ENCODE peak calls at places on chromosomes 2 and 18, in nine cellular contexts. One of them, this sample, is unnamed.

GRCh38 chr2:147714582-147714981 is 130.2 kb upstream of the ACVR2A start:
- DNase-seq in astrocyte of the spinal cord: no peak
- DNase-seq in spleen: no peak
- DNase-seq in cardiac fibroblast: no peak
- DNase-seq in cardiac muscle cell: no peak
- DNase-seq in A549: no peak
- DNase-seq in IMR-90: no peak
- DNase-seq in dorsolateral prefrontal cortex: no peak
- DNase-seq in tibial artery: no peak
- DNase-seq in this sample: no peak

GRCh38 chr18:47317824-47318508 is 66.5 kb upstream of the SKOR2 start:
- DNase-seq in astrocyte of the spinal cord: no peak
- DNase-seq in spleen: no peak
- DNase-seq in cardiac fibroblast: no peak
- DNase-seq in cardiac muscle cell: no peak
- DNase-seq in A549: no peak
- DNase-seq in IMR-90: no peak
- DNase-seq in dorsolateral prefrontal cortex: no peak
- DNase-seq in tibial artery: no peak
- DNase-seq in this sample: no peak

GRCh38 chr18:69774831-69775230 is 172.8 kb downstream of the CD226 start:
- DNase-seq in astrocyte of the spinal cord: no peak
- DNase-seq in spleen: no peak
- DNase-seq in cardiac fibroblast: peak
- DNase-seq in cardiac muscle cell: peak
- DNase-seq in A549: no peak
- DNase-seq in IMR-90: peak
- DNase-seq in dorsolateral prefrontal cortex: no peak
- DNase-seq in tibial artery: no peak
- DNase-seq in this sample: no peak

GRCh38 chr18:41613210-41613609 is 341.8 kb upstream of the PIK3C3 start:
- DNase-seq in astrocyte of the spinal cord: no peak
- DNase-seq in spleen: no peak
- DNase-seq in cardiac fibroblast: peak
- DNase-seq in cardiac muscle cell: peak
- DNase-seq in A549: no peak
- DNase-seq in IMR-90: no peak
- DNase-seq in dorsolateral prefrontal cortex: no peak
- DNase-seq in tibial artery: no peak
- DNase-seq in this sample: no peak

GRCh38 chr2:156037472-156037871 is 295.0 kb downstream of the NR4A2 start:
- DNase-seq in astrocyte of the spinal cord: no peak
- DNase-seq in spleen: no peak
- DNase-seq in cardiac fibroblast: no peak
- DNase-seq in cardiac muscle cell: no peak
- DNase-seq in A549: no peak
- DNase-seq in IMR-90: no peak
- DNase-seq in dorsolateral prefrontal cortex: no peak
- DNase-seq in tibial artery: no peak
- DNase-seq in this sample: no peak

GRCh38 chr2:111632661-111633060 is 251.3 kb downstream of the ANAPC1 start:
- DNase-seq in astrocyte of the spinal cord: no peak
- DNase-seq in spleen: no peak
- DNase-seq in cardiac fibroblast: peak
- DNase-seq in cardiac muscle cell: no peak
- DNase-seq in A549: no peak
- DNase-seq in IMR-90: peak
- DNase-seq in dorsolateral prefrontal cortex: no peak
- DNase-seq in tibial artery: no peak
- DNase-seq in this sample: no peak

GRCh38 chr2:113178891-113179290 is 5.1 kb downstream of the PSD4 start:
- DNase-seq in astrocyte of the spinal cord: no peak
- DNase-seq in spleen: peak
- DNase-seq in cardiac fibroblast: no peak
- DNase-seq in cardiac muscle cell: no peak
- DNase-seq in A549: no peak
- DNase-seq in IMR-90: no peak
- DNase-seq in dorsolateral prefrontal cortex: no peak
- DNase-seq in tibial artery: peak
- DNase-seq in this sample: no peak

GRCh38 chr2:74585406-74586182 is 31.1 kb downstream of the DOK1 start:
- DNase-seq in astrocyte of the spinal cord: no peak
- DNase-seq in spleen: no peak
- DNase-seq in cardiac fibroblast: peak
- DNase-seq in cardiac muscle cell: peak
- DNase-seq in A549: no peak
- DNase-seq in IMR-90: no peak
- DNase-seq in dorsolateral prefrontal cortex: no peak
- DNase-seq in tibial artery: no peak
- DNase-seq in this sample: no peak

GRCh38 chr2:220455389-220455788 is 828.0 kb downstream of the SLC4A3 start:
- DNase-seq in astrocyte of the spinal cord: no peak
- DNase-seq in spleen: no peak
- DNase-seq in cardiac fibroblast: no peak
- DNase-seq in cardiac muscle cell: no peak
- DNase-seq in A549: no peak
- DNase-seq in IMR-90: peak
- DNase-seq in dorsolateral prefrontal cortex: no peak
- DNase-seq in tibial artery: no peak
- DNase-seq in this sample: peak

GRCh38 chr2:228767196-228767595 is 503.9 kb downstream of the PID1 start:
- DNase-seq in astrocyte of the spinal cord: peak
- DNase-seq in spleen: no peak
- DNase-seq in cardiac fibroblast: peak
- DNase-seq in cardiac muscle cell: peak
- DNase-seq in A549: no peak
- DNase-seq in IMR-90: peak
- DNase-seq in dorsolateral prefrontal cortex: no peak
- DNase-seq in tibial artery: no peak
- DNase-seq in this sample: peak

GRCh38 chr2:72961036-72961720 is 43.9 kb downstream of the EMX1 start:
- DNase-seq in astrocyte of the spinal cord: no peak
- DNase-seq in spleen: no peak
- DNase-seq in cardiac fibroblast: no peak
- DNase-seq in cardiac muscle cell: no peak
- DNase-seq in A549: no peak
- DNase-seq in IMR-90: no peak
- DNase-seq in dorsolateral prefrontal cortex: no peak
- DNase-seq in tibial artery: no peak
- DNase-seq in this sample: no peak
- H3K4me3 ChIP-seq in astrocyte of the spinal cord: no peak
- H3K4me3 ChIP-seq in spleen: no peak
- H3K4me3 ChIP-seq in cardiac fibroblast: no peak
- H3K4me3 ChIP-seq in cardiac muscle cell: no peak
- H3K4me3 ChIP-seq in A549: no peak
- H3K4me3 ChIP-seq in IMR-90: no peak
- H3K4me3 ChIP-seq in dorsolateral prefrontal cortex: no peak
- H3K4me3 ChIP-seq in tibial artery: no peak
- H3K4me3 ChIP-seq in this sample: no peak

GRCh38 chr2:24955232-24955631 is 16.5 kb downstream of the DNAJC27 start:
- DNase-seq in astrocyte of the spinal cord: no peak
- DNase-seq in spleen: no peak
- DNase-seq in cardiac fibroblast: no peak
- DNase-seq in cardiac muscle cell: no peak
- DNase-seq in A549: no peak
- DNase-seq in IMR-90: no peak
- DNase-seq in dorsolateral prefrontal cortex: no peak
- DNase-seq in tibial artery: no peak
- DNase-seq in this sample: no peak
- TF ChIP-seq CTCF in astrocyte of the spinal cord: no peak
- TF ChIP-seq CTCF in spleen: no peak
- TF ChIP-seq CTCF in cardiac fibroblast: no peak
- TF ChIP-seq CTCF in cardiac muscle cell: no peak
- TF ChIP-seq CTCF in A549: no peak
- TF ChIP-seq CTCF in IMR-90: no peak
- TF ChIP-seq CTCF in dorsolateral prefrontal cortex: no peak
- TF ChIP-seq CTCF in tibial artery: no peak
- TF ChIP-seq CTCF in this sample: no peak

GRCh38 chr18:61892683-61893303 is at the start of gene RNF152:
- DNase-seq in astrocyte of the spinal cord: peak
- DNase-seq in spleen: no peak
- DNase-seq in cardiac fibroblast: peak
- DNase-seq in cardiac muscle cell: peak
- DNase-seq in A549: no peak
- DNase-seq in IMR-90: peak
- DNase-seq in dorsolateral prefrontal cortex: peak
- DNase-seq in tibial artery: peak
- DNase-seq in this sample: peak

GRCh38 chr18:61891271-61891670 is 1.5 kb downstream of the RNF152 start:
- DNase-seq in astrocyte of the spinal cord: no peak
- DNase-seq in spleen: no peak
- DNase-seq in cardiac fibroblast: no peak
- DNase-seq in cardiac muscle cell: no peak
- DNase-seq in A549: no peak
- DNase-seq in IMR-90: no peak
- DNase-seq in dorsolateral prefrontal cortex: no peak
- DNase-seq in tibial artery: no peak
- DNase-seq in this sample: peak

GRCh38 chr18:61893304-61893970 is 630 bp upstream of the RNF152 start:
- DNase-seq in astrocyte of the spinal cord: peak
- DNase-seq in spleen: no peak
- DNase-seq in cardiac fibroblast: peak
- DNase-seq in cardiac muscle cell: peak
- DNase-seq in A549: no peak
- DNase-seq in IMR-90: peak
- DNase-seq in dorsolateral prefrontal cortex: peak
- DNase-seq in tibial artery: peak
- DNase-seq in this sample: peak

GRCh38 chr18:61890344-61890743 is 2.5 kb downstream of the RNF152 start:
- DNase-seq in astrocyte of the spinal cord: no peak
- DNase-seq in spleen: no peak
- DNase-seq in cardiac fibroblast: no peak
- DNase-seq in cardiac muscle cell: no peak
- DNase-seq in A549: no peak
- DNase-seq in IMR-90: no peak
- DNase-seq in dorsolateral prefrontal cortex: no peak
- DNase-seq in tibial artery: no peak
- DNase-seq in this sample: no peak

DNA sequence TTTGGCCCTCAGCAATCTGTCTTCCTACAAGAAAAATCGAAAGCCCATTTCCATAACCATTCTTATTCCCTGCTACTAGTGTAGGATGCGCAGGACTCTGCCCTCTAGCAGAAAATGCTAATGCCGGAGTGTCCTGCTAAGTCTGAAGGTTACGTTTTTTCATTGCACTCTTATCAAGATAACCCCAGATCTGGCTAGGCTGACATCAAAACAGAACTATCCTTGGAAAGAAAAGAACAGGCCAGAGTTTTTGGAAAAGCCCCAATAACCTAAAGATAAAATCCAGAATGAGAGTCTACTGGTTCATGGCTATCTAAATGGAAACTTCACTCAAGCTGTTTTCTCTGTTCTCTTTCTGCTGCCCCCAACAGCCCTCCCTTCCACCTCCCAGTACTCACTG is 933 bp downstream of the RNF152 start:
- DNase-seq in astrocyte of the spinal cord: no peak
- DNase-seq in spleen: no peak
- DNase-seq in cardiac fibroblast: no peak
- DNase-seq in cardiac muscle cell: no peak
- DNase-seq in A549: no peak
- DNase-seq in IMR-90: no peak
- DNase-seq in dorsolateral prefrontal cortex: peak
- DNase-seq in tibial artery: no peak
- DNase-seq in this sample: no peak
- H3K4me3 ChIP-seq in astrocyte of the spinal cord: no peak
- H3K4me3 ChIP-seq in spleen: no peak
- H3K4me3 ChIP-seq in cardiac fibroblast: no peak
- H3K4me3 ChIP-seq in cardiac muscle cell: peak
- H3K4me3 ChIP-seq in A549: no peak
- H3K4me3 ChIP-seq in IMR-90: no peak
- H3K4me3 ChIP-seq in dorsolateral prefrontal cortex: peak
- H3K4me3 ChIP-seq in tibial artery: peak
- H3K4me3 ChIP-seq in this sample: no peak

DNA sequence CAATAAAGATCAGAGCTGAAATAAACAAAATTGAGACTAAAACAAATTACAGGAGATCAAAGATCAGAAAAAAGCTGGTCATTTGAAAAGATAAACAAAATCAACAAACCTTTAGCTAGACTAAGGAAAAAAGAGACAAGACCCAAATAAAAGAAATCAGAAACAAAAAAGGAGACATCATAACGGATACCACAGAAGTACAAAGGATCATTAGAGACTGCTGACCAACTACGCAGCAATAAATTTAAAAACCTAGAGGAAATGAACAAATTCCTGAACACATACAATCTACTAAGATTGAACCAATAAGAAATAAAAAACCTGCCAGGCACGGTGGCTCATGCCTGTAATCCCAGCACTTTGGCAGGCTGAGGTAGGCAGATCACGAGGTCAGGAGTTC is 33.7 kb downstream of the USP34 start:
- DNase-seq in astrocyte of the spinal cord: no peak
- DNase-seq in spleen: no peak
- DNase-seq in cardiac fibroblast: no peak
- DNase-seq in cardiac muscle cell: no peak
- DNase-seq in A549: no peak
- DNase-seq in IMR-90: no peak
- DNase-seq in dorsolateral prefrontal cortex: no peak
- DNase-seq in tibial artery: no peak
- DNase-seq in this sample: no peak
- TF ChIP-seq CTCF in astrocyte of the spinal cord: no peak
- TF ChIP-seq CTCF in spleen: no peak
- TF ChIP-seq CTCF in cardiac fibroblast: no peak
- TF ChIP-seq CTCF in cardiac muscle cell: no peak
- TF ChIP-seq CTCF in A549: no peak
- TF ChIP-seq CTCF in IMR-90: no peak
- TF ChIP-seq CTCF in dorsolateral prefrontal cortex: no peak
- TF ChIP-seq CTCF in tibial artery: no peak
- TF ChIP-seq CTCF in this sample: no peak

GRCh38 chr2:150742094-150742493 is 254.6 kb upstream of the RND3 start:
- DNase-seq in astrocyte of the spinal cord: no peak
- DNase-seq in spleen: no peak
- DNase-seq in cardiac fibroblast: no peak
- DNase-seq in cardiac muscle cell: no peak
- DNase-seq in A549: no peak
- DNase-seq in IMR-90: no peak
- DNase-seq in dorsolateral prefrontal cortex: no peak
- DNase-seq in tibial artery: no peak
- DNase-seq in this sample: no peak
- H3K4me3 ChIP-seq in astrocyte of the spinal cord: no peak
- H3K4me3 ChIP-seq in spleen: no peak
- H3K4me3 ChIP-seq in cardiac fibroblast: no peak
- H3K4me3 ChIP-seq in cardiac muscle cell: no peak
- H3K4me3 ChIP-seq in A549: no peak
- H3K4me3 ChIP-seq in IMR-90: no peak
- H3K4me3 ChIP-seq in dorsolateral prefrontal cortex: no peak
- H3K4me3 ChIP-seq in tibial artery: no peak
- H3K4me3 ChIP-seq in this sample: no peak

DNA sequence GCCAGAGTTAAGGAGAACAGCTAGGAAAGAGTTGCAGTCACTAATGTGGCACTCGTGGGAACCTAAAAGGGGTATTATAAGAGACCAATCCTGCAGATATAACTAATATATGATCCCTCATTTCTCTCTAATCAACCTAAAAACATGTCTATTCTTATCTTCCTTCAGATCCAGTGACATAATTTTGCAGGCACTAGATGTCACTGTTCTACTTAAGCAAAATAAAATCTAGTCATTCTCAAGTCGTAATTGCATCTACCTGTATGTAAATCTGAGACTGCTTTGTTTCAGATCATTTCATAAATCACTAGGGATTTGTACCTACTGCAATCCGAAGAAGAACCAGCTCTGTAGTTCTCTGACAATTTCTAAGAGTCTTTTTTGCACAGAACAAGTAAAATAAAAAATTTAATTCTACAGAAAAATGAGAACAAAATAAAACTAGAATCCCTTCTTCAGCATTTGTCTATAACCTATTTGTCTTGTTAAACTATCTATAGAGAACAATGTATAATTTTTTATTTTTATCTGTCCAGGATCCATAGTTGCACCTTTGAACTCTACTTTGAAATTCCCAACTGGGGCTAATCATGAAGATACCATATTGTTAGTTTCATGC is 56.5 kb upstream of the ERBB4 start:
- DNase-seq in astrocyte of the spinal cord: peak
- DNase-seq in spleen: no peak
- DNase-seq in cardiac fibroblast: peak
- DNase-seq in cardiac muscle cell: peak
- DNase-seq in A549: peak
- DNase-seq in IMR-90: peak
- DNase-seq in dorsolateral prefrontal cortex: no peak
- DNase-seq in tibial artery: no peak
- DNase-seq in this sample: peak
- TF ChIP-seq CTCF in astrocyte of the spinal cord: peak
- TF ChIP-seq CTCF in spleen: no peak
- TF ChIP-seq CTCF in cardiac fibroblast: peak
- TF ChIP-seq CTCF in cardiac muscle cell: no peak
- TF ChIP-seq CTCF in A549: peak
- TF ChIP-seq CTCF in IMR-90: peak
- TF ChIP-seq CTCF in dorsolateral prefrontal cortex: peak
- TF ChIP-seq CTCF in tibial artery: no peak
- TF ChIP-seq CTCF in this sample: peak